ENCODE peak calls at places on chromosomes 5 and 9, in five cellular contexts. F is upper lobe of left lung, K is adrenal gland, E is esophagus squamous epithelium, B is uterus. G is an unnamed sample.

GRCh38 chr5:68557162-68557936 is 341.8 kb downstream of the PIK3R1 start:
- DNase-seq in K (no peak), F (no peak), E (no peak), B (no peak), G (no peak)

GRCh38 chr9:89226076-89226475 is 47.5 kb upstream of the SHC3 start:
- DNase-seq in K (no peak), B (peak), E (no peak), F (no peak), G (no peak)

GRCh38 chr5:9365501-9365900 is 180.4 kb downstream of the SEMA5A start:
- DNase-seq in F (no peak), K (no peak), B (no peak), E (no peak), G (no peak)

GRCh38 chr5:127080001-127080478 is 6.7 kb upstream of the C5orf63 start:
- DNase-seq in K (no peak), B (no peak), E (no peak), F (no peak), G (no peak)

GRCh38 chr5:78706825-78707224 is 58.3 kb upstream of the LHFPL2 start:
- DNase-seq in F (no peak), B (no peak), K (no peak), E (no peak), G (no peak)

GRCh38 chr9:132043708-132044107 is 36.0 kb downstream of the MED27 start:
- DNase-seq in B (no peak), E (no peak), K (no peak), F (no peak), G (no peak)

GRCh38 chr5:122192477-122192876 is 63.1 kb downstream of the ZNF474 start:
- DNase-seq in F (no peak), E (no peak), K (no peak), B (no peak), G (no peak)

GRCh38 chr9:36222449-36222848 is 31.7 kb downstream of the CLTA start:
- DNase-seq in E (no peak), K (no peak), F (no peak), B (no peak), G (no peak)

GRCh38 chr9:124197177-124198095 is 60.3 kb upstream of the NEK6 start:
- DNase-seq in F (peak), E (no peak), K (no peak), B (no peak), G (no peak)

GRCh38 chr5:132764671-132765070 is 12.4 kb downstream of the SEPTIN8 start:
- DNase-seq in F (no peak), E (no peak), K (no peak), B (no peak), G (peak)

GRCh38 chr9:108150736-108151135 is 661.2 kb upstream of the KLF4 start:
- DNase-seq in K (no peak), E (no peak), B (no peak), F (peak), G (peak)

DNA sequence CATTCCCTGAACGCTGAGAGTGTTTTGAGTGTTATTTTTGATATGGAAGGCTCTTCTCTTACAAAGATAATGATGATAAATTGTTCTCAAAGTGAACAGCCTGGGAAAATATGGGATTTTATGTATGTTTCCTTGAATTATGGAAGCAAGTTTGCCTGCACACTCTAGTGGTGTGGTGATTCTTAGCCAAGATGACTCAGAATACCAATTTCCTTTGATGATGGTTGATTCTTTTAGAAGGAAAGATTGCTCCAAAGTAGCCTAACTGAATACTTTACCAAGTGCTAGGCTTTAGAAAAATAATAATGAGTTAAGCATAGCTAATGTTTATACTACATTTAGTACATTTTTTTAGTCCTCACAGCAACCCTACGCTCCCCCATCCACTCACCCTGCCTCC is 243.4 kb downstream of the EBF1 start:
- DNase-seq in K (no peak), B (no peak), F (no peak), E (no peak), G (no peak)
- H3K27ac ChIP-seq in K (no peak), B (no peak), F (no peak), E (no peak), G (no peak)

GRCh38 chr5:176361437-176362097 is at the start of gene KIAA1191:
- DNase-seq in F (peak), B (peak), K (peak), E (peak), G (peak)
- TF ChIP-seq POLR2A in F (peak), B (peak), K (peak), E (no peak), G (no peak)

GRCh38 chr5:150136841-150137167 is 18.8 kb downstream of the PDGFRB start:
- DNase-seq in F (no peak), B (no peak), K (no peak), E (no peak), G (no peak)

GRCh38 chr5:150137997-150138396 is 17.6 kb downstream of the PDGFRB start:
- DNase-seq in E (no peak), B (no peak), F (no peak), K (no peak), G (no peak)

GRCh38 chr5:150136290-150136689 is 19.4 kb downstream of the PDGFRB start:
- DNase-seq in K (no peak), E (no peak), F (no peak), B (no peak), G (no peak)

GRCh38 chr5:150138551-150139265 is 16.9 kb downstream of the PDGFRB start:
- DNase-seq in B (peak), E (no peak), F (no peak), K (peak), G (no peak)

DNA sequence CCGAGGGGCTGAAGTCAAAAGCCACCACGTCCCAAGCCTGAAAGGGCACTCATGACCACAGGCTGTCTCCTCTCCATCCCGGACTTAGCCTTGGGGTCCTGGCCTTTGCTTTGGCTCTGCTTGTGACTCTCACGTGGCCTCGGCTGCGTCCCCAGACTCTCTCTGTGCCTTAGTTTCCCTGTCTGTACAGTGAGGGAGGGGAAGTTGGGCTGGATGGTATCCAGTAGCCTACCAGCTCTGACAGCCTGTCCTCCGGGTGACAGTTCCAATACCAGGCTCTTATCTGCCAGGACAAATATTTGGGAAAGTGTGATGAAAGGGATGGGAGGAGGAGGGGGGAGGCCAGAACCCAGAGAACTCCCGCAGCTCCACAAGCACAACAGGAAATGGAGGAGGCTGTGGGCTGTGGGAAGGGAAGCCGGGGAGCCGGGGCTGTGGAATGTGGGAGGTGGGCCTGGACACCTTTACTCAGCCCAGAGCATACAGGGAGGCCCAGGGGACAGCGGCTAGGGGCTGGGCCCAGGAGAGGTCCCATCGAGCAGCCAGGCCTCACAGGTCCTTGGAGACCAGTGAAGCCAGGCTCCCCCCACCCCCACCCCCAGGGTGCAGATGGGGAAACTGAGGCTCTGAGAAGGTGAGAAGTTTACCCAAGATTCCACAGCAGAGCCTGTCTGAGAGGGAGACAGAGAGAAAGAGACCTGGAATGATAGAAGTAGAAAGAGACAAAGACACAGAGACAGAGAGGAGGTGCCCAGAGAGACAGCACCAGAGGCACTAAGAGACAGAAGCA is 18.3 kb downstream of the PDGFRB start:
- DNase-seq in F (no peak), E (no peak), K (no peak), B (no peak), G (no peak)
- H3K27ac ChIP-seq in F (peak), E (peak), K (no peak), B (peak), G (peak)

GRCh38 chr9:69324549-69325401 is at the start of gene ENTREP1:
- DNase-seq in F (peak), B (peak), K (peak), E (no peak), G (peak)
- TF ChIP-seq POLR2A in F (peak), B (peak), K (peak), E (no peak), G (no peak)

DNA sequence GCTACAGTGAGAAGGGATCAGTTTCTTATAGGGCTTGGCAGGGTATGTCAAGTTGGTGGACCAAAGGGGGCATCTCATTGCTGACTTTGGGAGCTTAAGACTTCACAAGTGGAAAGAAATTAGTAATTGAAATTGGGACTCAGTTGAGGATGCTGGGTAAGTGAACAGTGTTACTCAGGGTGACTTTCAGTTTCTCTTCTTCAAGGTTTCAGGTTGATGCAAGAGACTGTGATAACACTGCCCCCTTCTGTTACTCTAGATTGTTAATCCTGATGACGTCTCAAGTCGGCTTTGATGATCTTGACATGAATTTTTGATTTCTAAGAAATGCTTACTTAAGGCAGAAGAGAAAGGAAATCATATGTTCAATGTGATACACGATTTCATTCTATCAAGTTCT is 21.3 kb downstream of the KCTD16 start:
- DNase-seq in F (no peak), B (no peak), E (no peak), K (no peak), G (no peak)
- H3K27ac ChIP-seq in F (no peak), B (no peak), E (no peak), K (no peak), G (no peak)

DNA sequence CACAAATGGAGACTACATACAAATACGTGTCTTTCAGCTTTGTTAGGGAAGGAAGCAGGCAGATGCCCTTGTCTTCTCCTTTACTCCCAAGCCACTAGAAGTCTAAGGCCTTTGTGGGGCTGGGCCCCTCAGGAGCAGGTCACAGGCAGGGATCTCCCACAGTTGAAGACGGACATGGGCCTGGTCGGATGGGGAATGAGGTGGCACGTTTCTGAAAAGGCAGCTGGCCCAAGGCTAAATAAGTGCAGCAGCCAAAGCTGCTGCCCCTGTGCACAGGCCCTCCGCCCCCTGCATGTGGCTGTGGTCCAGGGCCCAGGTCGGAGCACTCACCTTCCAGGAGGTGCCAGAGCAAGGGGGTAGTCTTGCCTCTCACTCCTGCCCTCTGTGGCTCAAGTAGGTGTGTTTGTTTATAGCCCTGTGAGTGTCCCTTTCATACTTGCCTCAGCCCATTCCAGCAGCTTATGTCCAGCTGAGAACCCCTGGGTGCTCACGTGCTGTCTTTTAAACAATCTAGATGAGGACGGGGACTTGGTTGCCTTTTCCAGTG is 1.8 kb downstream of the SQSTM1 start:
- DNase-seq in F (no peak), K (no peak), E (no peak), B (no peak), G (no peak)
- TF ChIP-seq POLR2A in F (no peak), K (peak), E (no peak), B (no peak), G (no peak)

DNA sequence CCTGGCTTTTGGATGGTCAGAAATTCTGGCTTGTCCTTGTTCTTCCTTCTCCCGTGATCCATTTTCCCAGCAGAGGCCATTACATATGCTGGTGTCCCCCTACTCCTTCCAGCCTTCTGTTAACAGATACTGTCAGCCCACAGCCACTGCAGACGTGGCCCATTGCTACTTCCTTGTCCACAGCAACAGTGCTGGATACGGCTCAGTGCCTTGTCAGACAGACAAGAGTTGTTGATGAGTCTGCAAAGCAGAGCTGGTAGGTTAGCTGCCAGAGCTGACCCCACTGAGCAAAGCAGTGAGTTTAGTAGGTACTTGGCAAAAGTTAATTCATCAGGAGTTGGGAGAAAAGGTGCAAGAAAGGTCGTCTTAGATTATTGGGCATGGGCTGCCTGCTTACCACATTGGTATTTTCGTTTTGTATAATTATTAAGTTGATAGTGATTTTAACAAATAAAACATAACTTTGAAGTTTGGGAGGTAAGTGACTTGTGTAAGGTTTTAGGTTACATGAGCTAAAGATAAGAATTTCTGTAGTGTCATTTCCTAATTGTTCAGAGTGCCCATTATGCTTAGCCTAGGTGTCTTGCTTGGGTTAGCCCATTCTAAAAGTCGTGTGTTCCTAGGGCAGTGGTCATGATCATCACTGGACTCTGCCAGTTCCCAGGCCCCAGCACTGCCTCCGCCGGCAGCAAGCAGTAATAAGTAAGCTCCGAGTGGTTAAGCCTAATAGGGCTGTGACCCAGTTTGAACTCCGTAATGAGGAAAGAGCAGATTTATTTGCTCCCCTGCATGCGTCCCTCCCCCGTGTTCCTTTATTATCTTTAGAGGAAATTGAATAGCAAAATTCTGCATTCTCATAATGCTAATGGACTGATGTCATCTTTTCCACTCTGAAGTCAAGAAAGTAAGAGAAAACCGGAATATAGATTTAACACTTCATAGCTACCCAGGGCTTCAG is 292.0 kb downstream of the FANCC start:
- DNase-seq in E (no peak), F (peak), B (peak), K (peak), G (no peak)
- H3K27ac ChIP-seq in E (peak), F (peak), B (peak), K (no peak), G (peak)

G was measured in suprapubic skin.